ENCODE peak calls at places on chromosomes 1 and 21, in seven cellular contexts. X, R, I, E, J, Z and H are unnamed samples.
A peak's percentile ranks its signal among the peaks of the same experiment; 100 is the strongest.

GRCh38 chr1:155127672-155128468 is at the start of gene EFNA1:
- DNase-seq in I (no peak), Z (peak; percentile 76), R (peak; percentile 74), J (peak; percentile 45), X (peak; percentile 70), E (peak; percentile 76), H (peak; percentile 49)

GRCh38 chr21:17660862-17661261 is 48.2 kb upstream of the BTG3 start:
- DNase-seq in R (no peak), X (peak; percentile 5), I (no peak), E (no peak), J (no peak), Z (peak; percentile 49), H (no peak)

GRCh38 chr1:21302747-21303715 is 12.8 kb upstream of the ECE1 start:
- DNase-seq in I (no peak), X (peak; percentile 70), J (peak; percentile 74), Z (no peak), R (no peak), E (peak; percentile 67), H (no peak)

GRCh38 chr1:32501865-32502264 is 37.0 kb downstream of the ZBTB8B start:
- DNase-seq in I (no peak), J (peak; percentile 25), E (no peak), R (peak; percentile 46), X (no peak), Z (peak; percentile 17), H (no peak)

GRCh38 chr1:233443040-233443439 is 115.5 kb downstream of the MAP3K21 start:
- DNase-seq in E (peak; percentile 5), J (peak; percentile 49), X (peak; percentile 33), Z (no peak), R (no peak), I (no peak), H (no peak)

GRCh38 chr21:24545807-24546361 is 1061.4 kb downstream of the MRPL39 start:
- DNase-seq in J (no peak), I (no peak), R (no peak), E (no peak), Z (no peak), X (no peak), H (no peak)

GRCh38 chr1:161966076-161966475 is 57.6 kb downstream of the OLFML2B start:
- DNase-seq in I (no peak), R (no peak), Z (no peak), E (no peak), J (no peak), X (no peak), H (peak; percentile 16)

GRCh38 chr1:35544976-35545375 is 12.2 kb downstream of the KIAA0319L start:
- DNase-seq in R (peak; percentile 71), J (peak; percentile 83), X (peak; percentile 42), Z (peak; percentile 73), I (no peak), E (peak; percentile 14), H (peak; percentile 60)

GRCh38 chr21:32412162-32412997 is at the start of gene EVA1C:
- DNase-seq in Z (peak; percentile 73), I (no peak), E (peak; percentile 79), R (peak; percentile 82), X (peak; percentile 84), J (no peak), H (peak; percentile 63)

GRCh38 chr1:92030701-92031107 is 919 bp downstream of the EPHX4 start:
- DNase-seq in X (peak; percentile 9), I (no peak), Z (no peak), R (no peak), J (no peak), E (peak; percentile 24), H (peak; percentile 22)

GRCh38 chr21:28675265-28676041 is 317.2 kb downstream of the LTN1 start:
- DNase-seq in Z (no peak), E (no peak), I (no peak), J (no peak), X (no peak), R (no peak), H (no peak)

GRCh38 chr1:119808491-119808890 is 2.8 kb downstream of the REG4 start:
- DNase-seq in E (no peak), X (no peak), Z (no peak), I (no peak), J (no peak), R (no peak), H (no peak)

GRCh38 chr1:185774384-185774783 is 40.2 kb downstream of the HMCN1 start:
- DNase-seq in X (no peak), I (no peak), Z (no peak), J (no peak), R (no peak), E (no peak), H (peak; percentile 94)

GRCh38 chr1:203467550-203467921 is 8.1 kb upstream of the PRELP start:
- DNase-seq in Z (peak; percentile 45), R (peak; percentile 64), I (no peak), E (no peak), J (peak; percentile 39), X (no peak), H (no peak)

GRCh38 chr1:25786887-25787286 is 13.1 kb upstream of the SELENON start:
- DNase-seq in Z (no peak), X (no peak), J (no peak), R (no peak), I (no peak), E (no peak), H (no peak)

GRCh38 chr1:116990612-116991151 is 10.9 kb upstream of the CD101 start:
- DNase-seq in X (no peak), R (peak; percentile 89), Z (peak; percentile 46), E (peak; percentile 25), I (no peak), J (peak; percentile 79), H (no peak)

GRCh38 chr1:26029864-26030481 is 8.4 kb downstream of the EXTL1 start:
- DNase-seq in X (no peak), E (no peak), I (no peak), R (no peak), Z (no peak), J (no peak), H (peak; percentile 46)

GRCh38 chr21:21463456-21463855 is 465.2 kb downstream of the NCAM2 start:
- DNase-seq in J (no peak), R (no peak), Z (no peak), E (peak; percentile 52), X (no peak), I (no peak), H (peak; percentile 14)

GRCh38 chr21:22900511-22900910 is 1902.3 kb downstream of the NCAM2 start:
- DNase-seq in R (no peak), I (no peak), Z (no peak), X (no peak), E (no peak), J (no peak), H (peak; percentile 24)
- H3K9me3 ChIP-seq in R (no peaks in the 10 kb centered on the region), I (no peaks in the 10 kb centered on the region), Z (no peaks in the 10 kb centered on the region), X (no peaks in the 10 kb centered on the region), E (no peaks in the 10 kb centered on the region), J (no peaks in the 10 kb centered on the region), H (no peaks in the 10 kb centered on the region)

DNA sequence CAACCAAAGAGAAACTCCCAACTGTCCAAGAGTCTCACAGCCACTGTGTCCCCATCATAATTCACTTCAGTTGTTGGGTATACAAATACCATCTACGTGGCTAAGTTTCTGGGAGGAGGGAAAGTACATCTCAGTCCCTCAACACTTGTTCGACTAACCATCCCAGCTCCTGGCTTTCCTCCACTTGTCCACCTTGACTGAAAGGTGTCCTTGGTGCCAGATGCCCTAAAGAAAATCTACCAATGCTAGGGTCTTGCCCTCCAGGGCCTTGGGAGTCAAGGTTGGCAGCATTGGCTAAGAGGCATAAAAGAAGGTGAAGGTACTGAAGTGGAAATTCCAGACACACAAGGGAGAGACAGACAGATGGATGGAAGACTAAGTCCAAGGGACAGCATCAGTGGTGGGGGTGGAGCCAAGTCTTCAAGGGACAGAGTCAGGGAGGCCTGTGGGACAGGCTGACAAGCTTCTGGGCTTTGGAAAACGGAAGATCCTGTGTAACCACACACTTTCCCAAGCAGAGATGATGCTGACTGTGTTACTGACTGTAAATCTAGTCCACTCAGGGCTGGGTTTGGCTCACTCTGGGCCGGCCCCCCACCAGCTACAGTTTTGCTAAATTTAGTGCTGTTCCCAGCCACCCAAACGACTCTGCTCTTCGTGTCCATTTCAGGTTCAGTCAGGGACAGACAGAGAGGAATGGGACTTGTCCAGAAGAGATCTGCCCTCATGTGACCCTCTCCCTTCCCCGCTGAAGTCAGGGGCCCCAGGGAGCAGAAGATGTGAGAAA is 60.1 kb downstream of the CD34 start:
- DNase-seq in I (no peak), R (peak; percentile 56), E (no peak), Z (no peak), J (no peak), X (no peak), H (no peak)
- H3K4me1 ChIP-seq in I (no peaks in the 10 kb centered on the region), R (peaks cover 86% of the 10 kb centered on the region), E (peaks cover 15% of the 10 kb centered on the region), Z (peaks cover 7% of the 10 kb centered on the region), J (peaks cover 77% of the 10 kb centered on the region), X (peaks cover 24% of the 10 kb centered on the region), H (no peaks in the 10 kb centered on the region)

DNA sequence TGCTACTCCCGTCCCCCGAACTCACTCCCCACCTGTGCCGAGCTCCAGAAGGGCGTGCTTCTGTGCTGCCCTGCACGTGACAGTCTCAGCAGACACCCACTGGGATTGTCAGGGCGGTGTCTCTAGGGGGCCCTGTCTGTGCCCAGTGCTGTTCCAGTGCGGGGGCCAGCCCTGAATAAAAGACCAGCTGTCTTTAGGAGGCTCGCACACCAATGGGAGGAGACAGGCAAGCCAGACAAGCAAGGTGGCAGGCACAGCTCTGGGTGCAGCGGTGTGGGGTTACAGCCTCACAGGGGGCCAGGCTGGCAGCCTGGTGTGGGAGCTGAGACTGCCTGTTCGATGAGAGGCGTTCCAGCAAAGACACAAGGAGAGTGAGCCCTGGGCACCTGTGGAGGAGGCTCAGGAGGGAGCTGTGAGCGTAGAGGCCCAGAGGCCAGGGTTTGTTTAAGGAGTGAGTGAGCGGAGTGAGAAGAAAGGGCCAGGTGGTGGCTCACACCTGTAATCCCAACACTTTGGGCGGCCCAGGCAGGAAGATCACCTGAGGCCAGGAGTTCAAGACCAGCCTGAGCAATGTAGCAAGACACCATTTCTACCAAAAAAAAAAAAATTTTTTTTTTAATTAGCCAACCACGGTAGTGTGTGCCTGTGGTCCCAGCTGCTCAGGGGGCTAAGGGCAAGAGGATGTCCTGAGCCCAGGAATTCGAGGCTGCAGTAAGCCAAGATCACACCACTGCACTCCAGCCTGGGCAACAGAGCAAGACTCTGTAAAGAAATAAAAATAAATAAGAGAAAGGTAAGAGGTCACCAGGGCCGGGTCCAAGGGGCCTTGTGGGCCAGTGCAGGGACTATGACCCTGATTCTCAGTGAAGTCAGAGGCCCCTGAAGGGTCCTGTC is 48.2 kb upstream of the ARHGEF16 start:
- DNase-seq in I (no peak), X (no peak), Z (no peak), J (no peak), E (no peak), R (no peak), H (no peak)
- H3K9me3 ChIP-seq in I (no peaks in the 10 kb centered on the region), X (no peaks in the 10 kb centered on the region), Z (no peaks in the 10 kb centered on the region), J (no peaks in the 10 kb centered on the region), E (no peaks in the 10 kb centered on the region), R (no peaks in the 10 kb centered on the region), H (no peaks in the 10 kb centered on the region)

DNA sequence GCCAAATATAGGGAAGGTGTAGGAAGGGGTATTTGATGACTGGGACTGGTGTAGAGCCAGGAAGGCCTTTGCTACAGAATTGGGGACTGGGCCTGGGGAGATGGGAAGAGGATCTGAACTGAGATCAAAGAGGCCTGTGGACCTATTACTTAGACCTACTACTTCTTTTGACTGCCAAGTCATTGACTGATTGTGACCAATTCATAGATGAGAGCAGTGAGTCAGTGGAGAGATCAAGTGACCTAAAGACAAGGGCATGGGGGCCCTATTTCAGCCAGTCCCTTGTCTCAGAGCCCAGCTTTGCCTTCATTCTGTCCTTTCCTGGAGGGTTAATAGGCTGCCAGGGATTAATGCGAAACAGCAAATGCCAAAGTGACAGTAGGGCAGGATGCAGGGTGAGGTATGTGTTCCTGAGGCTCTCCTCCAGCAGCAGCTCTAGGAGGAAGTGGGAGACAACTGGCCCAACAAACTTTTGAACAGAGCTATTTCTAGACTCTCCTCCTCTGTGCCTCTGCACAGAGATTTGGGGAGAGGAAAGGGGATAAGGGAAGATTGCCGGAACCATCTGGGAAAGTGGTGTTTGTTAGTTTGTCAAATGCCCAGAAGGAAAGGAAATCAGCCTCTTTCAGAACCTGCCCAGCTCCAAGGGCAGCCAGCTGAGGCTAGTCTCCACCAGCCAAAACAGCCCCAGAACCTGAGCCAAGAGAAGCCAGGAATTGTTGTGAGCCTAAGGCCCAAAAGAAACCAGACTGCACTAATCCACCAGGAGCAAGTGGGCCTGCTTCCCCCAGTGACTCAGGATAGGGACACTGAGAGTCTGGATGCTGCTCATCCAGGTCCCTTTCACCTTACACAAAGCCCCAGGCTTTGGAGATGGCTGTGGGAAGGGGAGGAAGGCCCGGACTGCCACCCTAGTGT is 4.9 kb upstream of the S100A3 start:
- DNase-seq in J (no peak), X (no peak), Z (no peak), E (peak; percentile 33), I (no peak), R (no peak), H (no peak)
- H3K4me1 ChIP-seq in J (peaks cover 30% of the 10 kb centered on the region), X (peaks cover 5% of the 10 kb centered on the region), Z (peaks cover 19% of the 10 kb centered on the region), E (peaks cover 26% of the 10 kb centered on the region), I (peaks cover 19% of the 10 kb centered on the region), R (peaks cover 30% of the 10 kb centered on the region), H (no peaks in the 10 kb centered on the region)